ENCODE peak calls at places on chromosomes 7 and 10, in ten cellular contexts. One of them, this sample, is unnamed.

GRCh38 chr10:12719365-12719764 is 282.1 kb downstream of the CCDC3 start:
- DNase-seq in astrocyte of the cerebellum: no peak
- DNase-seq in ovary: no peak
- DNase-seq in IMR-90: peak; percentile 39
- DNase-seq in thyroid gland: peak; percentile 44
- DNase-seq in fibroblast of lung: peak; percentile 40
- DNase-seq in endodermal cell: no peak
- DNase-seq in AG10803: no peak
- DNase-seq in uterus: no peak
- DNase-seq in brain microvascular endothelial cell: no peak
- DNase-seq in this sample: no peak

GRCh38 chr7:142188159-142188558 is 69.7 kb downstream of the PRSS58 start:
- DNase-seq in endodermal cell: no peak
- DNase-seq in thyroid gland: no peak
- DNase-seq in AG10803: no peak
- DNase-seq in fibroblast of lung: peak; percentile 36
- DNase-seq in brain microvascular endothelial cell: peak; percentile 32
- DNase-seq in uterus: no peak
- DNase-seq in ovary: no peak
- DNase-seq in IMR-90: no peak
- DNase-seq in astrocyte of the cerebellum: no peak
- DNase-seq in this sample: no peak

GRCh38 chr10:60572511-60573194 is 183.0 kb upstream of the ANK3 start:
- DNase-seq in IMR-90: peak; percentile 67
- DNase-seq in AG10803: peak; percentile 44
- DNase-seq in thyroid gland: peak; percentile 48
- DNase-seq in ovary: peak; percentile 8
- DNase-seq in endodermal cell: peak; percentile 81
- DNase-seq in astrocyte of the cerebellum: peak; percentile 58
- DNase-seq in fibroblast of lung: peak; percentile 85
- DNase-seq in uterus: no peak
- DNase-seq in brain microvascular endothelial cell: peak; percentile 70
- DNase-seq in this sample: peak; percentile 46

GRCh38 chr10:71774916-71775702 is 1.8 kb upstream of the VSIR start:
- DNase-seq in fibroblast of lung: no peak
- DNase-seq in astrocyte of the cerebellum: no peak
- DNase-seq in endodermal cell: no peak
- DNase-seq in thyroid gland: no peak
- DNase-seq in IMR-90: no peak
- DNase-seq in uterus: no peak
- DNase-seq in ovary: no peak
- DNase-seq in brain microvascular endothelial cell: no peak
- DNase-seq in AG10803: no peak
- DNase-seq in this sample: no peak

GRCh38 chr7:19522486-19522885 is 186.4 kb downstream of the POLR1F start:
- DNase-seq in IMR-90: peak; percentile 68
- DNase-seq in endodermal cell: no peak
- DNase-seq in AG10803: peak; percentile 40
- DNase-seq in brain microvascular endothelial cell: peak; percentile 81
- DNase-seq in astrocyte of the cerebellum: peak; percentile 80
- DNase-seq in fibroblast of lung: peak; percentile 85
- DNase-seq in ovary: no peak
- DNase-seq in thyroid gland: no peak
- DNase-seq in uterus: no peak
- DNase-seq in this sample: no peak

GRCh38 chr7:68249611-68250010 is 1253.0 kb downstream of the TYW1 start:
- DNase-seq in IMR-90: no peak
- DNase-seq in AG10803: no peak
- DNase-seq in uterus: no peak
- DNase-seq in endodermal cell: no peak
- DNase-seq in ovary: no peak
- DNase-seq in thyroid gland: no peak
- DNase-seq in fibroblast of lung: no peak
- DNase-seq in astrocyte of the cerebellum: no peak
- DNase-seq in brain microvascular endothelial cell: no peak
- DNase-seq in this sample: no peak

GRCh38 chr10:124294811-124295770 is 123.6 kb downstream of the OAT start:
- DNase-seq in astrocyte of the cerebellum: no peak
- DNase-seq in thyroid gland: peak; percentile 66
- DNase-seq in uterus: no peak
- DNase-seq in brain microvascular endothelial cell: no peak
- DNase-seq in ovary: no peak
- DNase-seq in fibroblast of lung: no peak
- DNase-seq in IMR-90: no peak
- DNase-seq in endodermal cell: no peak
- DNase-seq in AG10803: no peak
- DNase-seq in this sample: no peak

GRCh38 chr7:55366461-55367138 is 1.5 kb downstream of the LANCL2 start:
- DNase-seq in endodermal cell: no peak
- DNase-seq in thyroid gland: no peak
- DNase-seq in astrocyte of the cerebellum: no peak
- DNase-seq in IMR-90: no peak
- DNase-seq in ovary: no peak
- DNase-seq in AG10803: no peak
- DNase-seq in brain microvascular endothelial cell: no peak
- DNase-seq in fibroblast of lung: no peak
- DNase-seq in uterus: no peak
- DNase-seq in this sample: no peak

GRCh38 chr10:43262043-43262901 is 4.6 kb downstream of the RASGEF1A start:
- DNase-seq in astrocyte of the cerebellum: no peak
- DNase-seq in AG10803: no peak
- DNase-seq in endodermal cell: peak; percentile 65
- DNase-seq in IMR-90: no peak
- DNase-seq in ovary: no peak
- DNase-seq in brain microvascular endothelial cell: no peak
- DNase-seq in fibroblast of lung: no peak
- DNase-seq in thyroid gland: no peak
- DNase-seq in uterus: no peak
- DNase-seq in this sample: no peak

GRCh38 chr10:88152720-88153119 is 289.3 kb downstream of the PTEN start:
- DNase-seq in thyroid gland: no peak
- DNase-seq in endodermal cell: no peak
- DNase-seq in uterus: no peak
- DNase-seq in IMR-90: peak; percentile 97
- DNase-seq in ovary: no peak
- DNase-seq in astrocyte of the cerebellum: peak; percentile 15
- DNase-seq in brain microvascular endothelial cell: peak; percentile 90
- DNase-seq in AG10803: peak; percentile 99
- DNase-seq in fibroblast of lung: peak; percentile 97
- DNase-seq in this sample: peak; percentile 83

GRCh38 chr10:102868976-102869289 is 337 bp upstream of the AS3MT start:
- DNase-seq in brain microvascular endothelial cell: no peak
- DNase-seq in ovary: no peak
- DNase-seq in AG10803: peak; percentile 8
- DNase-seq in astrocyte of the cerebellum: no peak
- DNase-seq in endodermal cell: no peak
- DNase-seq in IMR-90: no peak
- DNase-seq in uterus: no peak
- DNase-seq in fibroblast of lung: no peak
- DNase-seq in thyroid gland: no peak
- DNase-seq in this sample: no peak
- H3K4me3 ChIP-seq in brain microvascular endothelial cell: peak overlapping the region; percentile 59
- H3K4me3 ChIP-seq in ovary: peak overlapping the region; percentile 61
- H3K4me3 ChIP-seq in AG10803: peak overlapping the region; percentile 67
- H3K4me3 ChIP-seq in astrocyte of the cerebellum: peak overlapping the region; percentile 49
- H3K4me3 ChIP-seq in endodermal cell: peak overlapping the region; percentile 83
- H3K4me3 ChIP-seq in IMR-90: peak overlapping the region; percentile 55
- H3K4me3 ChIP-seq in uterus: peak overlapping the region; percentile 44
- H3K4me3 ChIP-seq in fibroblast of lung: peak overlapping the region; percentile 45
- H3K4me3 ChIP-seq in thyroid gland: peak overlapping the region; percentile 17
- H3K4me3 ChIP-seq in this sample: peak overlapping the region; percentile 65

DNA sequence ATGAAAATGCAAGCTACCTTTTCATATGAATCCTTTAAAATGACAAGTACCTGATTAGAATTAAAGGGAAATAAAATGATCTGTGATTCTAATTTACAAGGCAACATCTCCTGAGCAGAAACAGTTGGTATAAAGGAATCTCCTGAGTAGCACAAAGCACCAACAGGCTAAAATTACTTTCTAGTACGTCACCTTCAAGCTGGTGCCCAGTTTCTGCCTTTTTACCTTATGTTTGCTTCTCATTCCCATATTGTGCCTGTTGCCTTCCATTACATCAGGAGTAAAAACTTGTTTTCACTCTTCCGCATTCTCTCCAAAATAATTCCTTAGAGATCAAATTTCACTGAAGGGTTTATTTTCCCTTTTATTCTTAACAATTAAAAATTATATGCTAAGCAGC is 587.1 kb upstream of the KCND2 start:
- DNase-seq in thyroid gland: no peak
- DNase-seq in AG10803: no peak
- DNase-seq in brain microvascular endothelial cell: no peak
- DNase-seq in endodermal cell: no peak
- DNase-seq in IMR-90: no peak
- DNase-seq in uterus: no peak
- DNase-seq in fibroblast of lung: no peak
- DNase-seq in astrocyte of the cerebellum: no peak
- DNase-seq in ovary: no peak
- DNase-seq in this sample: no peak
- TF ChIP-seq CTCF in thyroid gland: no peak
- TF ChIP-seq CTCF in AG10803: no peak
- TF ChIP-seq CTCF in brain microvascular endothelial cell: no peak
- TF ChIP-seq CTCF in endodermal cell: no peak
- TF ChIP-seq CTCF in IMR-90: no peak
- TF ChIP-seq CTCF in uterus: no peak
- TF ChIP-seq CTCF in fibroblast of lung: no peak
- TF ChIP-seq CTCF in astrocyte of the cerebellum: no peak
- TF ChIP-seq CTCF in ovary: no peak
- TF ChIP-seq CTCF in this sample: no peak

DNA sequence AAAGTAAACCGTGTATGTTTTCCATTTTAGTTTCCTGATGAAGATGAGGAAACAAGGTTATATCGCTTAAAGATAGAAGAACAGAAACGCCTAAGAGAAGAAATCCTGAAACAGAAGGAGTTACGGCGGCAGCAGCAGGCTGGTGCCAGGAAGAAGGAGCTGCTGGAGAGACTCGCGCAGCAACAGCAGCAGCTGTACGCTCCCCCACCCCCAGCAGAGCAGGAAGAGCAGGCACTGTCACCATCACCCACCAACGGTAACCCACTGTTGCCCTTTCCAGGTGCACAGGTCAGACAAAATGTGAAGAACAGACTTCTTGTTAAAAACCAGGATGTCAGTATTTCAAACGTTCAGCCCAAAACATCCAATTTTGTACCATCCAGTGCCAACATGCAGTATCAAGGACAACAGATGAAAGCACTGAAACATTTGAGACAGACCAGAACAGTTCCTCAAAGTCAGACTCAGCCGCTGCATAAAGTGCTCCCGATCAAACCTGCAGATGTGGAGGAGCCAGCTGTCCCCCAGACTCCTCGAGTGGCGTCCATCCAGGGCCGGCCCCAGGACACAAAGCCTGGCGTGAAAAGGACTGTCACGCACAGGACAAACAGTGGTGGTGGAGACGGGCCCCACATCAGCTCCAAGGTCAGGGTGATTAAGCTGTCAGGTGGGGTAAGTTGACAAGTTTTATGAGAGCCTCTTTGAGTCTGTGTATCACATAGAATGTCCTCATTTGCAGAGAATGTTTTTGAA is 67.2 kb downstream of the SHH start:
- DNase-seq in thyroid gland: no peak
- DNase-seq in astrocyte of the cerebellum: no peak
- DNase-seq in AG10803: no peak
- DNase-seq in fibroblast of lung: no peak
- DNase-seq in endodermal cell: no peak
- DNase-seq in uterus: no peak
- DNase-seq in IMR-90: no peak
- DNase-seq in brain microvascular endothelial cell: no peak
- DNase-seq in ovary: no peak
- DNase-seq in this sample: no peak
- H3K4me3 ChIP-seq in thyroid gland: no peak overlapping the region
- H3K4me3 ChIP-seq in astrocyte of the cerebellum: no peak overlapping the region
- H3K4me3 ChIP-seq in AG10803: no peak overlapping the region
- H3K4me3 ChIP-seq in fibroblast of lung: no peak overlapping the region
- H3K4me3 ChIP-seq in endodermal cell: no peak overlapping the region
- H3K4me3 ChIP-seq in uterus: no peak overlapping the region
- H3K4me3 ChIP-seq in IMR-90: no peak overlapping the region
- H3K4me3 ChIP-seq in brain microvascular endothelial cell: no peak overlapping the region
- H3K4me3 ChIP-seq in ovary: no peak overlapping the region
- H3K4me3 ChIP-seq in this sample: no peak overlapping the region

DNA sequence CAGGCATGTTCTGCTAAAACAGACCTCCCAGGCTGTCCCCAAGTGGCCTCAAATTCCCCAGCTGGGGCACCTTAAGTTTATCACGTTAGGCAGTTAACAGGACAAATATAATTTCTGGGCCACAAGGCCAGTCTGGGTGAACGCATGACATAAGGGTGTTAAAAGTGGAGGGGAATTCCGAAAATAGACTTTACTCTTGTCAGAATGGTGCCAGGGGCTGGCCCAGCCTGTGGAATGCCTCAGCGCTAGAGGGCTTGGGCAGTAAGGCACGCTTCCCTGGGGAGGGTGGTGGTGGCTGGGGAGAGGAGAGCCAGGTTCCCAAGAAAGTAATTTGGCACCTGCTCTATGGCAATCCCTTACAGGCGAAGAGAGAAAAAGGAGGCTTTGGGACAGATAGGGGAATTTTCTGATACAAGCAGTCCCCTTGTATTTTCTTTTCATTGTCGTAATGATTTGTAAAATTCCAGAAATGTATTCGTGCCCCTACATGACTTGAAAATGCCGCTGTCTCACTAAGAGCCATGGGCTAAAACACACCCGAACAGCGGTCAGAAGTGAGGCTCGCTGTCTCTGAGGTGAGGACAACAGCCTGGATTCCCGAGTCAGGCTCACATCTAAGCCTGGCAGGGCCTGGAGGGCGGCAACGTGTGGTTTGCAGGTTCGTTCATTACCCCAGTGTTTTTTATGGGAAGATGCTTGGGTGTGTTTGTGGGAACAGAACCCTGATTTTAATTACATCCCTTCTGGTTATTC is 463.2 kb upstream of the GALNT17 start:
- DNase-seq in astrocyte of the cerebellum: no peak
- DNase-seq in IMR-90: no peak
- DNase-seq in endodermal cell: no peak
- DNase-seq in AG10803: no peak
- DNase-seq in brain microvascular endothelial cell: no peak
- DNase-seq in ovary: no peak
- DNase-seq in thyroid gland: peak; percentile 25
- DNase-seq in fibroblast of lung: no peak
- DNase-seq in uterus: no peak
- DNase-seq in this sample: no peak
- TF ChIP-seq CTCF in astrocyte of the cerebellum: no peak
- TF ChIP-seq CTCF in IMR-90: no peak
- TF ChIP-seq CTCF in endodermal cell: no peak
- TF ChIP-seq CTCF in AG10803: no peak
- TF ChIP-seq CTCF in brain microvascular endothelial cell: no peak
- TF ChIP-seq CTCF in ovary: no peak
- TF ChIP-seq CTCF in thyroid gland: no peak
- TF ChIP-seq CTCF in fibroblast of lung: no peak
- TF ChIP-seq CTCF in uterus: no peak
- TF ChIP-seq CTCF in this sample: no peak

DNA sequence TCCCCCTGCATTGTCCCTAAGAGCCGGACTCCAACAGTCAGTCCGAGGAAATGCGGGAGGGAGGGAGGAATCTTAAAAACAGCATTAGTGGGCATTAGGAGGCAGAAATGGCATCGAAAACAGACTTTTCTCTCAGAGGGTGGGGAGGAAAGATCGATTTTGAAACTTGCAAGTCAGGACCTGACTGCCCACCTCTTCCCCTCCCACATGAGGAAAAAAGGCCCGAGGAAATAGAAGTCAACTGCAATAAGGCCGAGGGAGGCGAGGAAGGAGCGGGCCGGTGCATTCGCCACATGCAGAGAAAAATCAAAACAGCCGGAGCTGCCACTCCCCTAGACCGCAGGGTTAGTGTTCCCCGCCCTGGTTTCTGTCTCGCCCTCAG is 2.8 kb downstream of the LBX1 start:
- DNase-seq in IMR-90: no peak
- DNase-seq in thyroid gland: no peak
- DNase-seq in astrocyte of the cerebellum: no peak
- DNase-seq in AG10803: no peak
- DNase-seq in brain microvascular endothelial cell: no peak
- DNase-seq in uterus: no peak
- DNase-seq in ovary: no peak
- DNase-seq in fibroblast of lung: no peak
- DNase-seq in endodermal cell: no peak
- DNase-seq in this sample: no peak
- H3K4me3 ChIP-seq in IMR-90: no peak overlapping the region
- H3K4me3 ChIP-seq in thyroid gland: no peak overlapping the region
- H3K4me3 ChIP-seq in astrocyte of the cerebellum: no peak overlapping the region
- H3K4me3 ChIP-seq in AG10803: no peak overlapping the region
- H3K4me3 ChIP-seq in brain microvascular endothelial cell: no peak overlapping the region
- H3K4me3 ChIP-seq in uterus: peak overlapping the region; percentile 23
- H3K4me3 ChIP-seq in ovary: no peak overlapping the region
- H3K4me3 ChIP-seq in fibroblast of lung: no peak overlapping the region
- H3K4me3 ChIP-seq in endodermal cell: no peak overlapping the region
- H3K4me3 ChIP-seq in this sample: no peak overlapping the region

This sample was measured in retinal pigment epithelial cell.